ENCODE peak calls at places on chromosomes 1 and 21, in four cellular contexts. J is GM13976, P is H9, R is heart left ventricle. K is an unnamed sample.

GRCh38 chr1:68185743-68186142 is 46.6 kb downstream of the WLS start:
- DNase-seq in J (no peak), P (no peak), R (no peak), K (no peak)

GRCh38 chr21:33566514-33566913 is 22.0 kb downstream of the DONSON start:
- DNase-seq in J (no peak), R (no peak), P (no peak), K (no peak)

GRCh38 chr1:160338580-160338979 is 4.5 kb downstream of the COPA start:
- DNase-seq in R (no peak), J (no peak), P (no peak), K (no peak)

GRCh38 chr1:154453577-154454352 is 48.3 kb upstream of the TDRD10 start:
- DNase-seq in J (no peak), P (no peak), R (no peak), K (no peak)

GRCh38 chr21:41691205-41692203 is 75.3 kb downstream of the RIPK4 start:
- DNase-seq in J (no peak), P (no peak), R (no peak), K (no peak)

GRCh38 chr1:155396874-155397476 is 76.3 kb downstream of the RUSC1 start:
- DNase-seq in J (no peak), R (no peak), P (no peak), K (no peak)

GRCh38 chr1:246875041-246876026 is 56.4 kb downstream of the AHCTF1 start:
- DNase-seq in R (no peak), P (no peak), J (no peak), K (no peak)

GRCh38 chr1:5053744-5054143 is 399.3 kb downstream of the AJAP1 start:
- DNase-seq in P (peak), R (no peak), J (no peak), K (no peak)

GRCh38 chr1:43693371-43693770 is 14.0 kb upstream of the ST3GAL3 start:
- DNase-seq in P (no peak), R (no peak), J (no peak), K (no peak)

GRCh38 chr1:160211010-160211790 is 6.0 kb downstream of the PEA15 start:
- DNase-seq in R (no peak), J (no peak), P (no peak), K (no peak)

GRCh38 chr21:37072239-37072987 is 458 bp downstream of the PIGP start:
- DNase-seq in P (no peak), R (peak), J (peak), K (peak)

GRCh38 chr1:181793826-181794225 is 267.7 kb downstream of the ZNF648 start:
- DNase-seq in R (no peak), P (no peak), J (no peak), K (no peak)

GRCh38 chr1:36350659-36351171 is 27.3 kb upstream of the EVA1B start:
- DNase-seq in J (no peak), P (no peak), R (no peak), K (no peak)

GRCh38 chr21:42684109-42684916 is 30.9 kb downstream of the PDE9A start:
- DNase-seq in J (no peak), R (no peak), P (no peak), K (no peak)

GRCh38 chr21:43290529-43291346 is 121.9 kb downstream of the CRYAA start:
- DNase-seq in P (no peak), J (peak), R (no peak), K (no peak)

GRCh38 chr1:201436461-201436860 is 14.9 kb upstream of the TNNI1 start:
- DNase-seq in P (peak), J (no peak), R (no peak), K (peak)

GRCh38 chr1:41322835-41323234 is 38.4 kb upstream of the FOXO6 start:
- DNase-seq in J (peak), P (peak), R (peak), K (peak)

GRCh38 chr1:2230781-2231666 is 2.9 kb downstream of the SKI start:
- DNase-seq in J (no peak), R (peak), P (no peak), K (no peak)

GRCh38 chr21:34878501-34878900 is 170.6 kb downstream of the RUNX1 start:
- DNase-seq in R (no peak), P (no peak), J (no peak), K (no peak)

GRCh38 chr1:32345289-32345827 is 9.3 kb upstream of the MARCKSL1 start:
- DNase-seq in J (no peak), R (no peak), P (no peak), K (no peak)

GRCh38 chr1:109922326-109922725 is 11.7 kb downstream of the CSF1 start:
- DNase-seq in J (no peak), P (no peak), R (no peak), K (no peak)

GRCh38 chr1:109924316-109924715 is 13.7 kb downstream of the CSF1 start:
- DNase-seq in P (no peak), R (no peak), J (no peak), K (no peak)

GRCh38 chr1:109925159-109925990 is 14.7 kb downstream of the CSF1 start:
- DNase-seq in J (no peak), R (no peak), P (no peak), K (no peak)

GRCh38 chr1:109923131-109923945 is 12.7 kb downstream of the CSF1 start:
- DNase-seq in P (peak), R (no peak), J (peak), K (no peak)

GRCh38 chr1:109923946-109924275 is 13.3 kb downstream of the CSF1 start:
- DNase-seq in P (no peak), J (no peak), R (no peak), K (no peak)
- TF ChIP-seq CTCF in P (no peak), J (no peak), R (no peak), K (no peak)

GRCh38 chr1:17213433-17214148 is 8.7 kb downstream of the PADI1 start:
- DNase-seq in J (no peak), P (no peak), R (no peak), K (no peak)

GRCh38 chr1:17210176-17210575 is 5.2 kb downstream of the PADI1 start:
- DNase-seq in P (no peak), J (no peak), R (no peak), K (no peak)

GRCh38 chr1:17211377-17211776 is 6.4 kb downstream of the PADI1 start:
- DNase-seq in P (no peak), J (no peak), R (no peak), K (no peak)

GRCh38 chr1:17212487-17213121 is 7.7 kb downstream of the PADI1 start:
- DNase-seq in P (no peak), R (no peak), J (no peak), K (peak)

GRCh38 chr1:17212009-17212408 is 7.1 kb downstream of the PADI1 start:
- DNase-seq in J (no peak), R (no peak), P (no peak), K (no peak)
- TF ChIP-seq CTCF in J (no peak), R (no peak), P (no peak), K (no peak)

DNA sequence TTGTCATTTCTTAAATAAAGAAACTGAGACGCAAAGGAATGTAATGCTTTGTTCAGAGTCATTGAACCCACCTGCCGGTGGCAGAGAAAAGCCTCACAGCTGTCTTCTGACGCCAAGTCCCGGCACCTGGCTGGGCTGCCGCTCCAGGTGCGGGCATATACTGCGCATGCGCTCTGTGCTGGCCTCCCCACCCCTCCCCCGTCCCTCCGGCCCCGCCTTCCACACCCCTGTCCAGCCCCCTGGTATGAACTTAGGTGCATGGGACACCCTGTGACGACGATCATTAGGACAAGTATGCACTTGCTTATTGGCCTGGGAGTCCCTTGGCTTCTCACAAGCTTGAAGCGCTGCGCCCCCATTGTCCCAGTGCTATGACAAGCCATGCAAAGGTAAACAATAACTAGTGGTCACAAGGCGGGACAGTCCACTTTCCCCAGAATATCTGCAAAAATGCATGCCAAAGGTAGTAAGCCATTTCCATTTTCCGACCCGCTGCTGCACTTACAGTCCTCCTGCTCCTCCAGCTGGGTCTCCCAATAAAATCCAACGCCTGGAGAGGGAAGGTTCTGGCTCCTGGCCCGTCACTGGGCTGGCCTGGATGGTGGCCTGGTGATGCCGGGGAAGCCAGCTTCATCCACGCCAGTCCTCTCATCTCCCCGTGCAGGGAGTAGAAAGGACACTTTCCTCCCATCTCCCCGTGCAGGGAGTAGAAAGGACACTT is 100.4 kb downstream of the PSMG1 start:
- DNase-seq in P (peak), J (no peak), R (no peak), K (no peak)
- TF ChIP-seq CTCF in P (peak), J (no peak), R (no peak), K (no peak)

DNA sequence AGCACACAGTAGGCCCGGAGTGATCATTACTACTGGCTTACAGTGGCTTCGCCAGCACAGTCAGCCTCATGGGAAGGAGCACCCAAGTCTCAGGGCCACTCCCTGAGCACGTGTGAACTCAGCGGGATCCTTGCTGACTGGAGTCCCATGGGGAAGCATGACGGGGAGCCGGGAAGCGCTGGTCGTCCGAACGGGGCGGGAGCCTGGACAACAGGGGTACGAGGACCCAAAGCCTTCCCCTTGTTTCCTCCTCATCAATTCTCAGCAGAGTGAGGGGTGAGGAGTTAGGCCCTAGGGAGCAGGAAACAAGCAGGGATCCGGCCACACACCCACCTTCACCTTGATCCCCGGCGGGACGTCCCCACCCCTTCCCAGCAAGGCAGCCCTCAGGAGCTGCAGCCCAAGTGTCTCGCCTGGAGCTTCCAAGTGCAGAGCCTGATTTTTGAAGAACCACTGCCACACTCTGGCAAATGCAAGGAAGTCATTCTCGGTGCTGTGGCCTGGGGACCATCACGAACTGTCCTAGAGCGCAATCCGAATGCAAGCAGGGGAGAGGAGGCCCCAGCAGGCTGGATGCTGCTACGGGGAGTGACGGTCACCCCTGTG is 35.5 kb downstream of the TOMM20 start:
- DNase-seq in R (peak), P (peak), J (peak), K (peak)
- TF ChIP-seq CTCF in R (no peak), P (peak), J (peak), K (no peak)

GRCh38 chr21:45405271-45405818 is 380 bp downstream of the COL18A1 start:
- DNase-seq in P (no peak), J (no peak), R (peak), K (peak)

GRCh38 chr21:45408271-45408791 is 3.4 kb downstream of the COL18A1 start:
- DNase-seq in J (no peak), R (no peak), P (no peak), K (no peak)

GRCh38 chr21:45405819-45406762 is 1.1 kb downstream of the COL18A1 start:
- DNase-seq in J (no peak), P (no peak), R (no peak), K (peak)

GRCh38 chr21:45407629-45408247 is 2.8 kb downstream of the COL18A1 start:
- DNase-seq in J (no peak), P (no peak), R (no peak), K (no peak)

DNA sequence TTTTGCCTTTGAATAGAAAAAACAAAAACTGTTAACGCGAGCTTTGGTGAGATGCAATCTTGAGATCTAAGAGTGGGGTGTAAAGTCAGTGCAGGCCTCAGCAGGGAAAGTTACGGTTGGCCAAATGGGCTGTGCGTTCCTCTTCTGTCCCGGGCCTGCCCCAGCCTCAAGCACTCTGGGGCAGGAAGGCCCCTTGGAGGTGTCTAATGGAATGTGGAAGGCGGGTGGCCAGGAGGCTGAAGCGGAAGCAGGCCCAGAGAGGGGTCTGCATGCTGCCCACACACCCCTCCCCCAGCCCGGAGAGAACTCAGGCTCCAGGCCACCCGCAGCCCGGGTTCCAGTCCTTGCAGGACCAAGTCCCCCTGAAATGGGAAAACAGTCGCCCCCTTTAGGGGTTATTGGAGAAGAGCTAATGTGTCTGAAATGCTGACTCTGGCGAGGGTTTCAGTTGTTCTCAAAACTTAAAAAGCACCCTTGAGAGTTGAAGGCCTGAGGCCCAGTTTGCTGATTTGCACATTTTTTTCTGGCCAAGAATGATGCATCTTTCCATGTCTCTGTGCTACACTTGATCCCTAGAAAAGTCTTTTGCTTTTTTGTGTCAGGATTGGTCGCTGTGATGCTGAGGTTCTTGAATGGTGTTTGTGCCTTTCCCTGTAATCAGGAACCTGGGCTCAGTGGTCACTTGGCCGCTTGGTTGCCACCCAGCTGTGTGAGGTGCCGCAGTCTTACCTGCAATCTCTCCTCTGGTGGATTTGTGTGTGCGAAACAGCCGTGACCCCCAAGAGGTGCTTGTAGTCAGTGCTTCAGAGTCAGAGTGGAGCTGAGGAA is 2.0 kb downstream of the COL18A1 start:
- DNase-seq in R (no peak), J (no peak), P (peak), K (peak)
- TF ChIP-seq CTCF in R (no peak), J (no peak), P (peak), K (no peak)